ENCODE peak calls at places on chromosomes 6 and 20, in four cellular contexts. One of them, this sample, is unnamed.

GRCh38 chr20:4864292-4864691 is 137.0 kb downstream of the SLC23A2 start:
- DNase-seq in IMR-90: peak
- DNase-seq in H1: no peak
- DNase-seq in H9: no peak
- DNase-seq in this sample: no peak

GRCh38 chr6:27541212-27541931 is 68.5 kb upstream of the ZNF184 start:
- DNase-seq in IMR-90: peak
- DNase-seq in H1: peak
- DNase-seq in H9: peak
- DNase-seq in this sample: peak

GRCh38 chr20:16641511-16641910 is 68.3 kb upstream of the KIF16B start:
- DNase-seq in IMR-90: no peak
- DNase-seq in H1: no peak
- DNase-seq in H9: no peak
- DNase-seq in this sample: no peak

GRCh38 chr6:6783736-6784135 is 195.2 kb downstream of the LY86 start:
- DNase-seq in IMR-90: no peak
- DNase-seq in H1: no peak
- DNase-seq in H9: no peak
- DNase-seq in this sample: no peak

GRCh38 chr6:64230530-64230929 is 594.9 kb downstream of the PHF3 start:
- DNase-seq in IMR-90: no peak
- DNase-seq in H1: no peak
- DNase-seq in H9: no peak
- DNase-seq in this sample: no peak

GRCh38 chr6:165571068-165571682 is 91.9 kb downstream of the PDE10A start:
- DNase-seq in IMR-90: peak
- DNase-seq in H1: no peak
- DNase-seq in H9: no peak
- DNase-seq in this sample: peak

GRCh38 chr6:132995009-132995408 is 180.6 kb downstream of the RPS12 start:
- DNase-seq in IMR-90: no peak
- DNase-seq in H1: no peak
- DNase-seq in H9: no peak
- DNase-seq in this sample: no peak

GRCh38 chr20:55424968-55425367 is 580.4 kb downstream of the CBLN4 start:
- DNase-seq in IMR-90: no peak
- DNase-seq in H1: no peak
- DNase-seq in H9: no peak
- DNase-seq in this sample: peak

GRCh38 chr6:139282684-139283083 is 9.1 kb downstream of the TXLNB start:
- DNase-seq in IMR-90: peak
- DNase-seq in H1: no peak
- DNase-seq in H9: no peak
- DNase-seq in this sample: no peak

GRCh38 chr6:110682460-110682853 is 132.8 kb downstream of the CDK19 start:
- DNase-seq in IMR-90: peak
- DNase-seq in H1: no peak
- DNase-seq in H9: peak
- DNase-seq in this sample: peak

GRCh38 chr6:15023448-15023847 is 222.4 kb upstream of the JARID2 start:
- DNase-seq in IMR-90: no peak
- DNase-seq in H1: no peak
- DNase-seq in H9: no peak
- DNase-seq in this sample: peak

GRCh38 chr6:124056884-124057283 is 253.2 kb downstream of the NKAIN2 start:
- DNase-seq in IMR-90: no peak
- DNase-seq in H1: no peak
- DNase-seq in H9: no peak
- DNase-seq in this sample: no peak

GRCh38 chr6:104014560-104014959 is 845.2 kb downstream of the HACE1 start:
- DNase-seq in IMR-90: no peak
- DNase-seq in H1: no peak
- DNase-seq in H9: no peak
- DNase-seq in this sample: no peak

GRCh38 chr6:159833556-159833955 is 33.5 kb downstream of the PNLDC1 start:
- DNase-seq in IMR-90: peak
- DNase-seq in H1: no peak
- DNase-seq in H9: no peak
- DNase-seq in this sample: no peak

GRCh38 chr6:5996701-5997419 is 9.9 kb downstream of the NRN1 start:
- DNase-seq in IMR-90: peak
- DNase-seq in H1: peak
- DNase-seq in H9: peak
- DNase-seq in this sample: peak

GRCh38 chr6:79671605-79672266 is 40.6 kb downstream of the SH3BGRL2 start:
- DNase-seq in IMR-90: peak
- DNase-seq in H1: no peak
- DNase-seq in H9: peak
- DNase-seq in this sample: peak

GRCh38 chr6:166684866-166685265 is 57.8 kb upstream of the RPS6KA2 start:
- DNase-seq in IMR-90: no peak
- DNase-seq in H1: no peak
- DNase-seq in H9: no peak
- DNase-seq in this sample: no peak

GRCh38 chr20:768426-768978 is at the start of gene SLC52A3:
- DNase-seq in IMR-90: no peak
- DNase-seq in H1: peak
- DNase-seq in H9: peak
- DNase-seq in this sample: peak

GRCh38 chr6:35725721-35726438 is 11.0 kb upstream of the ARMC12 start:
- DNase-seq in IMR-90: no peak
- DNase-seq in H1: no peak
- DNase-seq in H9: no peak
- DNase-seq in this sample: no peak

GRCh38 chr6:164693934-164694333 is 615.5 kb downstream of the C6orf118 start:
- DNase-seq in IMR-90: no peak
- DNase-seq in H1: no peak
- DNase-seq in H9: no peak
- DNase-seq in this sample: peak

GRCh38 chr6:89689732-89690131 is 51.2 kb upstream of the LYRM2 start:
- DNase-seq in IMR-90: no peak
- DNase-seq in H1: no peak
- DNase-seq in H9: peak
- DNase-seq in this sample: peak

GRCh38 chr20:62850333-62850974 is 11.2 kb downstream of the TCFL5 start:
- DNase-seq in IMR-90: no peak
- DNase-seq in H1: no peak
- DNase-seq in H9: no peak
- DNase-seq in this sample: no peak

GRCh38 chr20:54219751-54220426 is 12.0 kb downstream of the PFDN4 start:
- DNase-seq in IMR-90: peak
- DNase-seq in H1: no peak
- DNase-seq in H9: no peak
- DNase-seq in this sample: peak

GRCh38 chr6:20351529-20351928 is 50.1 kb upstream of the E2F3 start:
- DNase-seq in IMR-90: no peak
- DNase-seq in H1: no peak
- DNase-seq in H9: no peak
- DNase-seq in this sample: no peak

GRCh38 chr20:21101453-21102251 is 4.5 kb downstream of the LINC00237 start:
- DNase-seq in IMR-90: no peak
- DNase-seq in H1: peak
- DNase-seq in H9: peak
- DNase-seq in this sample: peak

GRCh38 chr20:16528078-16528477 is 45.2 kb downstream of the KIF16B start:
- DNase-seq in IMR-90: peak
- DNase-seq in H1: no peak
- DNase-seq in H9: no peak
- DNase-seq in this sample: peak

GRCh38 chr6:85008311-85009015 is 244.1 kb upstream of the TBX18 start:
- DNase-seq in IMR-90: peak
- DNase-seq in H1: no peak
- DNase-seq in H9: no peak
- DNase-seq in this sample: peak

GRCh38 chr6:111171577-111172400 is 84.5 kb downstream of the SLC16A10 start:
- DNase-seq in IMR-90: no peak
- DNase-seq in H1: no peak
- DNase-seq in H9: no peak
- DNase-seq in this sample: no peak

GRCh38 chr6:122692175-122692598 is 82.0 kb downstream of the PKIB start:
- DNase-seq in IMR-90: peak
- DNase-seq in H1: no peak
- DNase-seq in H9: no peak
- DNase-seq in this sample: no peak

GRCh38 chr6:47169785-47170685 is 127.9 kb upstream of the ADGRF1 start:
- DNase-seq in IMR-90: peak
- DNase-seq in H1: no peak
- DNase-seq in H9: no peak
- DNase-seq in this sample: no peak

GRCh38 chr20:9281770-9282169 is 212.9 kb downstream of the PLCB4 start:
- DNase-seq in IMR-90: no peak
- DNase-seq in H1: no peak
- DNase-seq in H9: no peak
- DNase-seq in this sample: no peak

GRCh38 chr20:9279905-9280304 is 211.0 kb downstream of the PLCB4 start:
- DNase-seq in IMR-90: no peak
- DNase-seq in H1: no peak
- DNase-seq in H9: no peak
- DNase-seq in this sample: no peak

GRCh38 chr20:9280654-9281053 is 211.8 kb downstream of the PLCB4 start:
- DNase-seq in IMR-90: peak
- DNase-seq in H1: no peak
- DNase-seq in H9: no peak
- DNase-seq in this sample: no peak

DNA sequence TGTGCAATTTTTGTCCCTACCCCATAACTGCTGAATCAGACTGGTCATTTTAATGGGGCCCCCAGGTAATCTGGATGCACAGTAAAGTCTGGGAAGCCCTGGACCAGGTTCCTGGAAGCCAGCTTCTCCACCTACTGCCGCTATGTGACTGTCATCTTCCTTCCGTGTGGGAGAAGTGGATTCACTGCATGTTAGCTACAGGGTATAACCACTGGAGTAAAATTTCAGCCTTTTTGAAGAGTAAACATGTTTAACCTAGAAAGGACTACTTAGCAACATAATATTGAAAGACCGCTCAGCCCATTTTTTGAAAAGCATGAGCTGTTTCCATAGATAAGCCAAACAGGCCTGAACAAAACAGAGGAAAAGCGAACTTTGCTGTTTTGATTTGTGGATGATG is 208.1 kb downstream of the PLCB4 start:
- DNase-seq in IMR-90: no peak
- DNase-seq in H1: no peak
- DNase-seq in H9: no peak
- DNase-seq in this sample: no peak
- H3K56ac ChIP-seq in IMR-90: no peak
- H3K56ac ChIP-seq in H1: no peak
- H3K56ac ChIP-seq in H9: no peak
- H3K56ac ChIP-seq in this sample: no peak

GRCh38 chr20:61797971-61798411 is 267.7 kb downstream of the TAF4 start:
- DNase-seq in IMR-90: no peak
- DNase-seq in H1: no peak
- DNase-seq in H9: no peak
- DNase-seq in this sample: no peak
- H3K23ac ChIP-seq in IMR-90: no peak
- H3K23ac ChIP-seq in H1: no peak
- H3K23ac ChIP-seq in H9: no peak
- H3K23ac ChIP-seq in this sample: no peak

GRCh38 chr20:51331466-51331865 is 211.1 kb downstream of the NFATC2 start:
- DNase-seq in IMR-90: peak
- DNase-seq in H1: no peak
- DNase-seq in H9: no peak
- DNase-seq in this sample: no peak
- H3K56ac ChIP-seq in IMR-90: no peak
- H3K56ac ChIP-seq in H1: no peak
- H3K56ac ChIP-seq in H9: no peak
- H3K56ac ChIP-seq in this sample: no peak

GRCh38 chr6:97282238-97282725 is 734 bp downstream of the MMS22L start:
- DNase-seq in IMR-90: no peak
- DNase-seq in H1: no peak
- DNase-seq in H9: no peak
- DNase-seq in this sample: peak
- H3K23ac ChIP-seq in IMR-90: peak
- H3K23ac ChIP-seq in H1: no peak
- H3K23ac ChIP-seq in H9: no peak
- H3K23ac ChIP-seq in this sample: peak

DNA sequence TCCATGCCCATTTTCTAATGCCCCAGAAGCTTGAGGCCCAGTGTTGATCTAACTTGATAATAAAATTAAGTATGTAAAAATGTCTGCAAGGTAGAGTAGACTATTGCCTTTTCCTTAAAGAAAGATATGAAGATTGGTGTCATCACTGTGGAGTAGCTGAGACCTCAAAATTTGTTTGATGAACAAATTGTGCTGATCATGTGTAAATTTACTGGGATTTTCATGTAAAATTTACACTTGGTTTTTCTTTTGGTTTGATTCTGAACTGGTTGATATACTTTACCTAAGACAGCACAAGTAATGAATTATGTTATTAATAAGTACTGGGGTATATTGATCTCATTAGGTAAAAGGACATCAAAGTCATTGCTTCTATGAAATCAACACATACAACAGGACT is 207.3 kb downstream of the COL19A1 start:
- DNase-seq in IMR-90: no peak
- DNase-seq in H1: no peak
- DNase-seq in H9: no peak
- DNase-seq in this sample: no peak
- H3K56ac ChIP-seq in IMR-90: no peak
- H3K56ac ChIP-seq in H1: no peak
- H3K56ac ChIP-seq in H9: no peak
- H3K56ac ChIP-seq in this sample: no peak

DNA sequence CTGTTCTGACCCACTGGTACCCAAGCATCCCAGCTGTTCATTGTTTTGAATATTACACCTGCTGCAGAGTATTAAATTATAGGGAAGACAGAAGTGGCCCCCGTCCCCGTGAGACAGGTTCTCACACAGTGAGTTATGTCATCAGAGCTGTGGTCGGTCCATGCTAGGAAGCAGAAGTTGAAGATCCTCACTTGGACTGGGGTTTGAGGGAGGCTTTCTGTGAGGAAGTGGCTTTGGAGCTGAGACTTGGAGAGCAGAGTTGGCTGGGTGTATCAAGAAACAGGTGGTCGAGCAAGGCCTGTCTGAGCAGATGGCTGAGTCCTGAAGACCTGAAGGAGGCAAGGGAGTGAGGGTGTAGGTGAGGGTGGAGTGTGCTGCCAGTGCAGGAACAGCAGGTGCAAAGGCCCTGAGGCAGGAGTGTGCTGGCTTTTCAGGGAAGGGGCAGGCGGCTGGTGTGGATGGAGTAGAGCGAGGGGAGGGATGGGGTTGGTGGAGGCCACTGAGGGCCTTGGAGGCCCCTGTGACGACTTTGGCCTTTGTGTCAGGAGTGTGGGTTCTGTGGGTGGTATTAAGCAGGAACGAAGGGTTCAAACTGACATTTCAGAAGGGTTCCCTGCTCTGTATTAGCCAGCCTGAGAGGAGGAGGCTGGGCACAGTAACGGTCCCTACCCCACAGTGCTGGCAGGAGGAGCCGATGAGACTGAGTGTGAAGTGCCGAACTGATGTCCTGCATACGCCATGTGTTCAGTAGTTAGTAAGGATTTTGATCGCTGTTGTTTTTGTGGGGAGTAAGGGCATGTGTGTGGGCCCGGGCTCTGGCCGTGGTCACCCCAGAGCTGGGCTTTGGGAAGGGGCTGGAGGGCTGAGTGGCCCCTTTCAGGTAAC is 11.8 kb downstream of the SRC start:
- DNase-seq in IMR-90: no peak
- DNase-seq in H1: no peak
- DNase-seq in H9: no peak
- DNase-seq in this sample: no peak
- H3K23ac ChIP-seq in IMR-90: no peak
- H3K23ac ChIP-seq in H1: no peak
- H3K23ac ChIP-seq in H9: no peak
- H3K23ac ChIP-seq in this sample: no peak